ENCODE peak calls at places on chromosomes 1 and 21, in eight cellular contexts. O is upper lobe of right lung, A is K562, Q is GM23338, B is NT2/D1, E is tibial artery, H is thoracic aorta, V is astrocyte. M is an unnamed sample.

GRCh38 chr21:46081022-46081861 is 16.7 kb upstream of the COL6A2 start:
- DNase-seq in B (no peak), O (peak; percentile 54), E (no peak), A (peak; percentile 5), H (no peak), Q (no peak), V (no peak), M (no peak)

GRCh38 chr1:64240209-64240608 is 36.8 kb downstream of the UBE2U start:
- DNase-seq in Q (no peak), B (no peak), O (no peak), H (no peak), A (no peak), E (no peak), V (no peak), M (no peak)

GRCh38 chr1:40404670-40405462 is 31.3 kb downstream of the SMAP2 start:
- DNase-seq in A (peak; percentile 50), O (no peak), V (peak; percentile 35), B (peak; percentile 57), E (no peak), H (no peak), Q (peak; percentile 66), M (no peak)

GRCh38 chr1:209655832-209656231 is 3.6 kb upstream of the LAMB3 start:
- DNase-seq in A (no peak), E (no peak), Q (no peak), H (no peak), O (no peak), B (no peak), V (no peak), M (no peak)

GRCh38 chr1:220320709-220321108 is 48.5 kb upstream of the RAB3GAP2 start:
- DNase-seq in E (no peak), B (no peak), H (no peak), O (no peak), A (no peak), V (no peak), Q (no peak), M (no peak)

GRCh38 chr1:175742790-175743459 is 470 bp downstream of the TNR start:
- DNase-seq in E (no peak), H (no peak), B (peak; percentile 60), A (peak; percentile 19), O (no peak), Q (peak; percentile 88), V (peak; percentile 13), M (peak; percentile 20)

GRCh38 chr1:152497273-152497672 is 13.3 kb upstream of the LCE5A start:
- DNase-seq in Q (peak; percentile 79), V (no peak), H (no peak), A (peak; percentile 18), E (no peak), B (peak; percentile 30), O (no peak), M (no peak)

GRCh38 chr21:45000637-45001133 is 60.9 kb downstream of the SLX9 start:
- DNase-seq in E (no peak), O (peak; percentile 50), Q (no peak), H (no peak), B (no peak), V (no peak), A (no peak), M (peak; percentile 39)

GRCh38 chr1:153525088-153525713 is 10.6 kb downstream of the S100A6 start:
- DNase-seq in B (no peak), E (peak; percentile 20), Q (no peak), V (no peak), H (no peak), A (peak; percentile 14), O (no peak), M (no peak)

GRCh38 chr1:233261615-233262168 is 33.8 kb downstream of the PCNX2 start:
- DNase-seq in H (no peak), A (no peak), Q (no peak), B (no peak), O (no peak), E (no peak), V (no peak), M (no peak)

GRCh38 chr1:226485192-226485591 is 63.4 kb upstream of the STUM start:
- DNase-seq in O (no peak), Q (no peak), V (no peak), H (no peak), A (no peak), E (no peak), B (no peak), M (no peak)

GRCh38 chr1:157155658-157156057 is 17.5 kb upstream of the ETV3 start:
- DNase-seq in V (no peak), E (no peak), H (no peak), A (no peak), B (no peak), Q (peak; percentile 64), O (no peak), M (no peak)

GRCh38 chr1:85624361-85624760 is 43.8 kb downstream of the CCN1 start:
- DNase-seq in E (no peak), Q (no peak), B (no peak), A (no peak), O (no peak), H (no peak), V (peak; percentile 52), M (no peak)

GRCh38 chr1:10665930-10666850 is 130.3 kb downstream of the CASZ1 start:
- DNase-seq in E (peak; percentile 65), V (no peak), A (no peak), Q (no peak), O (peak; percentile 94), H (peak; percentile 58), B (no peak), M (peak; percentile 65)

GRCh38 chr21:45887788-45888187 is 93.8 kb upstream of the COL6A1 start:
- DNase-seq in A (no peak), O (no peak), Q (no peak), E (no peak), V (no peak), H (no peak), B (no peak), M (no peak)

GRCh38 chr21:42646076-42646825 is 7.2 kb upstream of the PDE9A start:
- DNase-seq in H (no peak), O (peak; percentile 37), B (no peak), V (no peak), E (no peak), Q (no peak), A (no peak), M (no peak)

GRCh38 chr1:226633541-226634155 is 85.1 kb downstream of the STUM start:
- DNase-seq in A (no peak), B (no peak), O (peak; percentile 47), H (no peak), V (no peak), Q (no peak), E (peak; percentile 17), M (no peak)

GRCh38 chr21:31609081-31609480 is 50.4 kb upstream of the SOD1 start:
- DNase-seq in O (no peak), H (no peak), B (peak; percentile 39), Q (peak; percentile 35), V (no peak), A (no peak), E (no peak), M (no peak)

GRCh38 chr1:228109962-228110488 is 926 bp upstream of the MRPL55 start:
- DNase-seq in H (no peak), O (no peak), V (peak; percentile 20), E (no peak), A (no peak), B (no peak), Q (peak; percentile 60), M (no peak)

GRCh38 chr1:185559684-185560310 is 174.4 kb upstream of the HMCN1 start:
- DNase-seq in V (peak; percentile 26), E (peak; percentile 35), O (peak; percentile 66), B (peak; percentile 55), Q (peak; percentile 82), H (no peak), A (peak; percentile 69), M (peak; percentile 46)

GRCh38 chr1:245901565-245901964 is 605.5 kb downstream of the SMYD3 start:
- DNase-seq in H (no peak), V (no peak), B (no peak), E (no peak), A (no peak), Q (no peak), O (no peak), M (no peak)

DNA sequence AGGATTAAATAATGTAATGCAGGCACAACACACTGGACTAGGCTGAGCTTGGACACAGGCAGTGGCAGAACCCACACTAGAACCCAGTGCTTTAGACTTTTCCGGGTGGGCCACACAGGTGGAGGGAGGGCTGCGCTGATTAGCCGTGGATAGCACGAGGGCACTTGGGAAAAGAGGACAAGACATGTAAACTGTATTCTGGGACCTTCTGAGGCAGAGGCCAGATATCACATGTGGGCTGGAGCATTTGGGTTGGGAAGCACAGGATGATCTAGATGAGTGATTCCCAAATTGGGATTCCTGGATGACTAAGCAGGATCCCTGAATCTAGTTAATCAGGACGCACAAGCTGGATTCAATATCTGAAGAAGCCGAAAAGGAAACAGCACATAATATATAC is 20.3 kb upstream of the A3GALT2 start:
- DNase-seq in V (no peak), H (no peak), A (no peak), E (no peak), B (no peak), O (no peak), Q (no peak), M (no peak)
- H3K4me1 ChIP-seq in V (peaks cover 94% of the 10 kb centered on the region), H (peaks cover 100% of the 10 kb centered on the region), A (peaks cover 17% of the 10 kb centered on the region), E (peaks cover 100% of the 10 kb centered on the region), B (peaks cover 28% of the 10 kb centered on the region), O (peaks cover 100% of the 10 kb centered on the region), Q (peaks cover 61% of the 10 kb centered on the region), M (peaks cover 93% of the 10 kb centered on the region)

GRCh38 chr1:214525535-214526019 is 25.8 kb downstream of the PTPN14 start:
- DNase-seq in A (no peak), O (no peak), V (peak; percentile 86), Q (no peak), H (no peak), B (no peak), E (no peak), M (no peak)
- H3K4me3 ChIP-seq in A (no peak overlapping the region), O (no peak overlapping the region), V (no peak overlapping the region), Q (no peak overlapping the region), H (no peak overlapping the region), B (no peak overlapping the region), E (no peak overlapping the region), M (no peak overlapping the region)

GRCh38 chr1:169804941-169805340 is 10.2 kb upstream of the METTL18 start:
- DNase-seq in O (no peak), V (no peak), A (no peak), Q (no peak), B (no peak), E (no peak), H (no peak), M (no peak)
- H3K4me1 ChIP-seq in O (no peaks in the 10 kb centered on the region), V (no peaks in the 10 kb centered on the region), A (no peaks in the 10 kb centered on the region), Q (no peaks in the 10 kb centered on the region), B (no peaks in the 10 kb centered on the region), E (no peaks in the 10 kb centered on the region), H (no peaks in the 10 kb centered on the region), M (no peaks in the 10 kb centered on the region)

DNA sequence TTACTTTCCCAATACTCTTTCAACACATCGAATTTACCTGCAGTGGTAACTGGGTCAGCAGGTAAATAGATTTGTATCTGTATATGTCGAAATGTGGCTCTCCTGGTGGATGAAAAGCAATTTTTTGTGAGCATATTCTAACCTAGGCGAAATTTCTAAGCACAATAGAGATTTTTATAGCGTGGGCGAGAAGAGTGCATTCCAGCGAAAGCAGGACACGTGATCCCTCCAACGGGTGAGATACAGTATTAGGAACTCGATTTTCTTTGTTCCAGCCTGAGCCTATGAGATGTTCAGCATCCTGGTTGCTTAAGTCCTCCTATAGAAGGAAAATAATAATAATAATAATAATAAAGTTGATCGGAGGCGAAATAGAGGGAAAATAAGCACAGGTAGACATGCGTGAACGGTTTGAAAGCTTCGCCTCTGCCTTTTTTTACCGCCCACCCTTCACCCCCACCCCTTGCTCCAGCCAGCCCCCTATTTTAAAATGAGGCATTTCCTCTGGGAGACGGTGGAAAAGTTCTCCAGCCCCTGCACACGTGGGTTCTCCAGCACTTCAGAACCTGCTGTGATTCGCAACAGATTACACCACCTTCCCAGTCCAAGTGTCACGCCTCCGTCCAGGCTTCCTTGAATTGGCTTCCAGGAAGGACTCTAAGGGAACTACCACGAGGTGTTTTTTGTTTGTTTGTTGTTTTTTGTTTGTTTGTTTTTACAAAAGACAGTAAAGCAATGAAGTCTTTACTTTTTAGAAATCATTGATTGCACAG is 2.4 kb downstream of the LRRC7 start:
- DNase-seq in V (peak; percentile 29), Q (peak; percentile 54), B (no peak), H (no peak), O (no peak), E (no peak), A (no peak), M (no peak)
- H3K4me3 ChIP-seq in V (peak overlapping the region; percentile 55), Q (peak overlapping the region; percentile 78), B (peak overlapping the region; percentile 21), H (no peak overlapping the region), O (no peak overlapping the region), E (peak overlapping the region; percentile 10), A (no peak overlapping the region), M (no peak overlapping the region)